ENCODE peak calls at places on chromosomes 12 and 14, in seven cellular contexts. G is DMS79, F is brain microvascular endothelial cell, P is HEK293T, D is mammary epithelial cell, I is endothelial cell, O is head of caudate nucleus. E is an unnamed sample.

GRCh38 chr12:128712622-128713021 is 111.1 kb downstream of the SLC15A4 start:
- DNase-seq in G (no peak), F (no peak), P (no peak), D (no peak), I (no peak), O (no peak), E (no peak)

GRCh38 chr14:76717508-76717907 is 43.8 kb upstream of the VASH1 start:
- DNase-seq in G (peak; percentile 86), F (no peak), P (no peak), D (no peak), I (no peak), O (no peak), E (no peak)

GRCh38 chr12:123491056-123491455 is 33.1 kb downstream of the SNRNP35 start:
- DNase-seq in G (no peak), F (no peak), P (no peak), D (no peak), I (no peak), O (no peak), E (no peak)

GRCh38 chr12:45203767-45204166 is 12.1 kb upstream of the ANO6 start:
- DNase-seq in G (no peak), F (no peak), P (no peak), D (no peak), I (no peak), O (no peak), E (no peak)

GRCh38 chr14:54818201-54819133 is 84.2 kb downstream of the GCH1 start:
- DNase-seq in G (peak; percentile 28), F (peak; percentile 68), P (peak; percentile 57), D (no peak), I (no peak), O (no peak), E (peak; percentile 91)

GRCh38 chr14:98859301-98859700 is 412.7 kb downstream of the BCL11B start:
- DNase-seq in G (no peak), F (no peak), P (no peak), D (no peak), I (no peak), O (no peak), E (no peak)

GRCh38 chr12:176321-177181 is 37.4 kb downstream of the SLC6A12 start:
- DNase-seq in G (no peak), F (peak; percentile 39), P (no peak), D (peak; percentile 28), I (no peak), O (no peak), E (no peak)

GRCh38 chr14:105398726-105399440 is 545 bp downstream of the TEX22 start:
- DNase-seq in G (peak; percentile 57), F (no peak), P (peak; percentile 59), D (no peak), I (peak; percentile 65), O (no peak), E (no peak)

GRCh38 chr14:29905549-29905948 is 22.1 kb downstream of the PRKD1 start:
- DNase-seq in G (no peak), F (no peak), P (no peak), D (no peak), I (no peak), O (no peak), E (peak; percentile 18)

GRCh38 chr12:15829255-15829654 is 40.1 kb upstream of the EPS8 start:
- DNase-seq in G (no peak), F (no peak), P (no peak), D (no peak), I (no peak), O (no peak), E (no peak)

GRCh38 chr14:57087841-57088240 is 180.9 kb downstream of the EXOC5 start:
- DNase-seq in G (no peak), F (no peak), P (no peak), D (no peak), I (no peak), O (no peak), E (no peak)

GRCh38 chr12:32248594-32249140 is 142.0 kb downstream of the BICD1 start:
- DNase-seq in G (no peak), F (no peak), P (no peak), D (peak; percentile 43), I (no peak), O (no peak), E (no peak)

GRCh38 chr12:15982921-15983320 is 71.8 kb downstream of the DERA start:
- DNase-seq in G (no peak), F (no peak), P (no peak), D (no peak), I (no peak), O (no peak), E (no peak)

GRCh38 chr12:125222876-125223275 is 157.6 kb downstream of the AACS start:
- DNase-seq in G (no peak), F (no peak), P (no peak), D (no peak), I (no peak), O (no peak), E (no peak)

GRCh38 chr12:91931110-91931509 is 214.5 kb downstream of the BTG1 start:
- DNase-seq in G (peak; percentile 24), F (no peak), P (no peak), D (peak; percentile 93), I (no peak), O (no peak), E (no peak)

GRCh38 chr14:85853996-85854526 is 324.1 kb downstream of the FLRT2 start:
- DNase-seq in G (no peak), F (no peak), P (no peak), D (no peak), I (no peak), O (no peak), E (no peak)

GRCh38 chr12:48978741-48979601 is 849 bp downstream of the WNT1 start:
- DNase-seq in G (no peak), F (no peak), P (no peak), D (no peak), I (no peak), O (no peak), E (no peak)

GRCh38 chr12:81644503-81644902 is 114.6 kb downstream of the PPFIA2 start:
- DNase-seq in G (peak; percentile 12), F (no peak), P (peak; percentile 19), D (peak; percentile 23), I (no peak), O (no peak), E (peak; percentile 51)

GRCh38 chr12:124087251-124088141 is 114.5 kb downstream of the ZNF664 start:
- DNase-seq in G (no peak), F (no peak), P (no peak), D (no peak), I (no peak), O (no peak), E (no peak)

GRCh38 chr14:55381040-55381439 is 30.6 kb downstream of the ATG14 start:
- DNase-seq in G (no peak), F (no peak), P (no peak), D (no peak), I (no peak), O (no peak), E (no peak)

GRCh38 chr14:105059035-105059916 is 6.0 kb downstream of the GPR132 start:
- DNase-seq in G (no peak), F (no peak), P (no peak), D (no peak), I (no peak), O (no peak), E (no peak)

GRCh38 chr14:99324291-99324690 is 52.3 kb upstream of the BCL11B start:
- DNase-seq in G (no peak), F (no peak), P (no peak), D (no peak), I (no peak), O (no peak), E (no peak)

GRCh38 chr12:116878567-116879508 is 2.4 kb downstream of the HRK start:
- DNase-seq in G (no peak), F (no peak), P (peak; percentile 46), D (peak; percentile 45), I (no peak), O (no peak), E (no peak)

GRCh38 chr12:107670999-107671643 is 14.5 kb upstream of the PWP1 start:
- DNase-seq in G (peak; percentile 21), F (no peak), P (peak; percentile 65), D (no peak), I (peak; percentile 53), O (no peak), E (no peak)

GRCh38 chr14:49959822-49960408 is 67.0 kb downstream of the ARF6 start:
- DNase-seq in G (peak; percentile 98), F (no peak), P (no peak), D (no peak), I (no peak), O (no peak), E (no peak)

GRCh38 chr12:1993341-1993740 is 10.9 kb downstream of the DCP1B start:
- DNase-seq in G (no peak), F (peak; percentile 88), P (no peak), D (peak; percentile 94), I (no peak), O (no peak), E (no peak)

GRCh38 chr12:6791931-6792520 is 2.7 kb downstream of the CD4 start:
- DNase-seq in G (no peak), F (no peak), P (no peak), D (no peak), I (no peak), O (no peak), E (no peak)

GRCh38 chr12:12736759-12737676 is 19.9 kb downstream of the CDKN1B start:
- DNase-seq in G (peak; percentile 14), F (no peak), P (no peak), D (peak; percentile 27), I (no peak), O (peak; percentile 43), E (no peak)

E was measured in NCI-H2227 treated with DMSO at 0.1 percent for 48 hours.